ENCODE peak calls at places on chromosomes 16 and 17, in six cellular contexts. N, Z, E, H, M and R are unnamed samples.

GRCh38 chr17:77555741-77556291 is 402.7 kb upstream of the TNRC6C start:
- DNase-seq in N (peak), Z (peak), E (no peak), H (peak), M (no peak), R (no peak)

GRCh38 chr17:42179911-42180410 is 981 bp downstream of the KCNH4 start:
- DNase-seq in N (no peak), Z (no peak), E (peak), H (peak), M (peak), R (no peak)

GRCh38 chr16:1745181-1745899 is 26.0 kb downstream of the NME3 start:
- DNase-seq in N (no peak), Z (no peak), E (peak), H (no peak), M (no peak), R (no peak)

GRCh38 chr16:55468352-55468990 is 10.5 kb upstream of the MMP2 start:
- DNase-seq in N (no peak), Z (no peak), E (no peak), H (no peak), M (no peak), R (no peak)

GRCh38 chr16:57606847-57607501 is 21.5 kb upstream of the ADGRG1 start:
- DNase-seq in N (peak), Z (no peak), E (no peak), H (peak), M (no peak), R (peak)

GRCh38 chr16:10945065-10945787 is 862 bp downstream of the CLEC16A start:
- DNase-seq in N (no peak), Z (no peak), E (no peak), H (no peak), M (no peak), R (no peak)

GRCh38 chr16:49474741-49475140 is 101.1 kb downstream of the C16orf78 start:
- DNase-seq in N (no peak), Z (no peak), E (no peak), H (no peak), M (no peak), R (peak)

GRCh38 chr17:55332296-55333041 is 67.7 kb downstream of the HLF start:
- DNase-seq in N (no peak), Z (no peak), E (no peak), H (no peak), M (no peak), R (no peak)

GRCh38 chr17:40602445-40603443 is 37.5 kb upstream of the CCR7 start:
- DNase-seq in N (no peak), Z (no peak), E (no peak), H (no peak), M (no peak), R (no peak)

GRCh38 chr16:74667215-74667765 is 613 bp upstream of the RFWD3 start:
- DNase-seq in N (peak), Z (no peak), E (peak), H (peak), M (peak), R (peak)

GRCh38 chr16:87657621-87658192 is 55.4 kb downstream of the JPH3 start:
- DNase-seq in N (no peak), Z (no peak), E (no peak), H (no peak), M (no peak), R (no peak)

GRCh38 chr17:75440738-75441448 is 15.5 kb upstream of the TMEM94 start:
- DNase-seq in N (no peak), Z (no peak), E (no peak), H (no peak), M (no peak), R (no peak)

GRCh38 chr17:79944821-79945391 is 90.8 kb downstream of the TBC1D16 start:
- DNase-seq in N (no peak), Z (no peak), E (no peak), H (peak), M (no peak), R (peak)

GRCh38 chr16:9677301-9677653 is 505.0 kb downstream of the GRIN2A start:
- DNase-seq in N (no peak), Z (no peak), E (no peak), H (no peak), M (no peak), R (no peak)

GRCh38 chr16:10037771-10038170 is 144.5 kb downstream of the GRIN2A start:
- DNase-seq in N (no peak), Z (no peak), E (no peak), H (no peak), M (no peak), R (no peak)

GRCh38 chr16:75351183-75351582 is 82.1 kb downstream of the CFDP1 start:
- DNase-seq in N (no peak), Z (no peak), E (peak), H (no peak), M (no peak), R (no peak)

GRCh38 chr17:72467841-72468653 is 347.2 kb downstream of the SOX9 start:
- DNase-seq in N (peak), Z (no peak), E (peak), H (peak), M (no peak), R (no peak)

GRCh38 chr17:50976951-50977472 is 110.9 kb upstream of the TOB1 start:
- DNase-seq in N (no peak), Z (no peak), E (no peak), H (no peak), M (no peak), R (no peak)

GRCh38 chr16:73714976-73715375 is 581.6 kb upstream of the PSMD7 start:
- DNase-seq in N (no peak), Z (no peak), E (no peak), H (no peak), M (no peak), R (no peak)

GRCh38 chr16:57759541-57760356 is 24.2 kb downstream of the KATNB1 start:
- DNase-seq in N (no peak), Z (no peak), E (no peak), H (no peak), M (no peak), R (no peak)

GRCh38 chr16:2919511-2920255 is 8.0 kb downstream of the FLYWCH1 start:
- DNase-seq in N (peak), Z (peak), E (peak), H (peak), M (peak), R (no peak)

GRCh38 chr17:19534562-19535149 is 1.0 kb downstream of the SLC47A1 start:
- DNase-seq in N (no peak), Z (no peak), E (no peak), H (no peak), M (no peak), R (no peak)

GRCh38 chr17:42679001-42679491 is 2.3 kb upstream of the PLEKHH3 start:
- DNase-seq in N (peak), Z (no peak), E (no peak), H (peak), M (no peak), R (no peak)

GRCh38 chr17:72135546-72136325 is 14.9 kb downstream of the SOX9 start:
- DNase-seq in N (no peak), Z (peak), E (no peak), H (no peak), M (no peak), R (no peak)

GRCh38 chr16:8720967-8721692 is 46.7 kb downstream of the ABAT start:
- DNase-seq in N (no peak), Z (no peak), E (no peak), H (peak), M (no peak), R (no peak)

GRCh38 chr17:50989149-50989548 is 123.0 kb upstream of the TOB1 start:
- DNase-seq in N (no peak), Z (no peak), E (no peak), H (no peak), M (no peak), R (no peak)

GRCh38 chr16:14364386-14365199 is 265.5 kb downstream of the PARN start:
- DNase-seq in N (no peak), Z (no peak), E (no peak), H (no peak), M (no peak), R (no peak)